ENCODE peak calls at places on chromosome 16, in nine cellular contexts. B is tibial nerve, P is heart left ventricle, S is spleen, Z is astrocyte of the spinal cord, G is cardiac muscle cell, X is bronchial epithelial cell, V is PC-3, U is brain microvascular endothelial cell. K is an unnamed sample.

GRCh38 chr16:3094289-3095027 is 4.6 kb downstream of the ZSCAN10 start:
- DNase-seq in B (no peak), P (no peak), S (peak; percentile 48), Z (peak; percentile 27), G (peak; percentile 53), X (peak; percentile 38), V (peak; percentile 54), U (peak; percentile 29), K (peak; percentile 69)

GRCh38 chr16:85313541-85314208 is 201.4 kb upstream of the CIBAR2 start:
- DNase-seq in B (no peak), P (no peak), S (no peak), Z (no peak), G (peak; percentile 39), X (peak; percentile 43), V (no peak), U (no peak), K (no peak)

GRCh38 chr16:10577305-10578202 is 2.8 kb downstream of the EMP2 start:
- DNase-seq in B (no peak), P (peak; percentile 70), S (no peak), Z (no peak), G (peak; percentile 91), X (no peak), V (peak; percentile 41), U (no peak), K (no peak)

GRCh38 chr16:17784073-17784472 is 313.3 kb upstream of the XYLT1 start:
- DNase-seq in B (no peak), P (no peak), S (no peak), Z (peak; percentile 60), G (peak; percentile 88), X (no peak), V (peak; percentile 4), U (peak; percentile 60), K (peak; percentile 16)

GRCh38 chr16:1152123-1152638 is 725 bp upstream of the CACNA1H start:
- DNase-seq in B (no peak), P (no peak), S (peak; percentile 81), Z (no peak), G (peak; percentile 56), X (no peak), V (no peak), U (no peak), K (no peak)

GRCh38 chr16:67326472-67327309 is at the start of the genes KCTD19 and LRRC36:
- DNase-seq in B (no peak), P (peak; percentile 49), S (peak; percentile 84), Z (peak; percentile 20), G (peak; percentile 90), X (no peak), V (no peak), U (no peak), K (no peak)

GRCh38 chr16:85464342-85465305 is 148.5 kb upstream of the GSE1 start:
- DNase-seq in B (no peak), P (no peak), S (no peak), Z (no peak), G (no peak), X (no peak), V (no peak), U (no peak), K (no peak)

GRCh38 chr16:89599902-89600301 is 13.5 kb upstream of the DPEP1 start:
- DNase-seq in B (no peak), P (no peak), S (no peak), Z (no peak), G (peak; percentile 40), X (no peak), V (no peak), U (no peak), K (no peak)

GRCh38 chr16:27066655-27067054 is at the start of gene C16orf82:
- DNase-seq in B (no peak), P (no peak), S (no peak), Z (no peak), G (no peak), X (no peak), V (no peak), U (no peak), K (no peak)

GRCh38 chr16:68272501-68273209 is 8.3 kb downstream of the SLC7A6 start:
- DNase-seq in B (no peak), P (no peak), S (no peak), Z (no peak), G (no peak), X (peak; percentile 36), V (no peak), U (no peak), K (no peak)

GRCh38 chr16:11328172-11329079 is 16.8 kb upstream of the RMI2 start:
- DNase-seq in B (no peak), P (peak; percentile 69), S (peak; percentile 85), Z (peak; percentile 93), G (peak; percentile 28), X (peak; percentile 73), V (peak; percentile 85), U (peak; percentile 91), K (peak; percentile 98)

GRCh38 chr16:24800586-24800985 is 45.2 kb upstream of the SLC5A11 start:
- DNase-seq in B (no peak), P (no peak), S (no peak), Z (peak; percentile 30), G (peak; percentile 24), X (peak; percentile 83), V (peak; percentile 13), U (peak; percentile 23), K (peak; percentile 52)

GRCh38 chr16:53518550-53519416 is 15.8 kb upstream of the AKTIP start:
- DNase-seq in B (no peak), P (peak; percentile 76), S (peak; percentile 92), Z (peak; percentile 23), G (no peak), X (no peak), V (no peak), U (peak; percentile 74), K (peak; percentile 95)

GRCh38 chr16:7303014-7303676 is 29.5 kb upstream of the RBFOX1 start:
- DNase-seq in B (no peak), P (no peak), S (no peak), Z (no peak), G (peak; percentile 54), X (no peak), V (no peak), U (no peak), K (no peak)

GRCh38 chr16:1987198-1987597 is 2.6 kb upstream of the SYNGR3 start:
- DNase-seq in B (no peak), P (no peak), S (no peak), Z (no peak), G (no peak), X (no peak), V (no peak), U (no peak), K (no peak)

GRCh38 chr16:80085606-80086005 is 455.2 kb upstream of the DYNLRB2 start:
- DNase-seq in B (no peak), P (no peak), S (no peak), Z (no peak), G (no peak), X (peak; percentile 91), V (peak; percentile 46), U (no peak), K (no peak)

DNA sequence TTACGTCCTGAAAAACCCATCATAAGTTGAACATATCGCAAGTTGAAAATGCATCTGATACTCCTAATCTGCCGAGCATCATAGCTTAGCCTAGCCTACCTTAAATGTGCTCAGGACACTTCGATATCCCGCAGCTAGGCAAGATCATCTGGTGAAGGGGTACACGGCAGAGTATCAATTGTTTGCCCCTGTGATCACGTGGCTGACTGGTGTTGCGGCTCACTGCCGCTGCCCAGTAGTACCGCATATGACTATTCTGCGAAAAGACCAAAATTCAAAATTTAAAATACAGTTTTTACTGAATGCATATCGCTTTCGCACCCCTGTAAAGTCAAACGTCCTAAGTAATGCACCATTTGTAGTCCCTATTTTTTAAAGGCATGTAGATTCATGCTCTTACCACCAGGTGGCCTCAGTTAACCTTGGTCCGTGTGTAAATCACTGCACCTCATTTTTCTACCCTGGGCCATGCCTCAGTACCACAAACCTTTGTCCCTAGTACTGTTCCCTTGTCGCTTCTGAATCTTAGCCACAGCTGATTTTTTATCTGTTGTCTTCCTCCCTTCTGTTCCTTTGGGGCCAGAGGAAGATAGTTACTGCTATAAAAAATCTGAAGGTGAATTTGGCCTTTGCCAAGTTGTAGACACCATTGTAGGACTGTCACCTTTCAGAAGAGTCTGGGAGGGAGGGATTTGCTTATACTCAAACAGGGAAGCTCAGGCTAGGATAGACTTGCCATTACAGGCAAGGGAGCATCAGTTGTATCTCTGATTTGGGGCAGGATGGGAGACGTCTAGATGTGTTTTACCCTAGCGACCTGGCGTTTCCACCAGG is 34.4 kb downstream of the WWP2 start:
- DNase-seq in B (no peak), P (peak; percentile 36), S (no peak), Z (peak; percentile 79), G (peak; percentile 78), X (peak; percentile 67), V (peak; percentile 67), U (peak; percentile 47), K (peak; percentile 85)
- H3K4me3 ChIP-seq in B (no peak overlapping the region), P (peak overlapping the region; percentile 34), S (no peak overlapping the region), Z (no peak overlapping the region), G (no peak overlapping the region), X (no peak overlapping the region), V (no peak overlapping the region), U (no peak overlapping the region), K (no peak overlapping the region)

GRCh38 chr16:56517206-56517605 is 2.6 kb downstream of the BBS2 start:
- DNase-seq in B (no peak), P (no peak), S (no peak), Z (no peak), G (no peak), X (no peak), V (no peak), U (no peak), K (no peak)

GRCh38 chr16:56518435-56518834 is 1.4 kb downstream of the BBS2 start:
- DNase-seq in B (no peak), P (no peak), S (no peak), Z (no peak), G (no peak), X (no peak), V (peak; percentile 81), U (no peak), K (no peak)

GRCh38 chr16:56520251-56520577 is 390 bp upstream of the BBS2 start:
- DNase-seq in B (no peak), P (no peak), S (no peak), Z (no peak), G (no peak), X (no peak), V (no peak), U (no peak), K (no peak)

GRCh38 chr16:56515665-56516064 is 4.2 kb downstream of the BBS2 start:
- DNase-seq in B (no peak), P (no peak), S (no peak), Z (no peak), G (no peak), X (no peak), V (no peak), U (no peak), K (no peak)

GRCh38 chr16:56519459-56520250 is at the start of gene BBS2:
- DNase-seq in B (peak; percentile 73), P (peak; percentile 93), S (peak; percentile 97), Z (peak; percentile 86), G (peak; percentile 91), X (peak; percentile 72), V (peak; percentile 82), U (peak; percentile 84), K (peak; percentile 83)
- TF ChIP-seq CTCF in B (peak; percentile 52), P (no peak), S (peak; percentile 43), Z (no peak), G (no peak), X (peak; percentile 3), V (no peak), U (no peak), K (no peak)

GRCh38 chr16:87581867-87582220 is 20.5 kb upstream of the JPH3 start:
- DNase-seq in B (peak; percentile 77), P (peak; percentile 72), S (peak; percentile 45), Z (peak; percentile 96), G (no peak), X (peak; percentile 63), V (peak; percentile 89), U (peak; percentile 98), K (peak; percentile 98)
- H3K4me3 ChIP-seq in B (peak overlapping the region; percentile 13), P (peak overlapping the region; percentile 16), S (no peak overlapping the region), Z (no peak overlapping the region), G (no peak overlapping the region), X (no peak overlapping the region), V (no peak overlapping the region), U (no peak overlapping the region), K (peak overlapping the region; percentile 22)

GRCh38 chr16:65121870-65122723 is at the start of gene CDH11:
- DNase-seq in B (peak; percentile 41), P (peak; percentile 69), S (peak; percentile 85), Z (peak; percentile 91), G (peak; percentile 83), X (peak; percentile 37), V (peak; percentile 65), U (peak; percentile 84), K (peak; percentile 89)
- TF ChIP-seq CTCF in B (peak; percentile 65), P (peak; percentile 44), S (no peak), Z (peak; percentile 41), G (peak; percentile 33), X (peak; percentile 31), V (no peak), U (peak; percentile 50), K (peak; percentile 5)

K was measured in fibroblast of pulmonary artery.